ENCODE peak calls at places on chromosome 13, in four cellular contexts. One of them, this sample, is unnamed.
A peak's percentile ranks its signal among the peaks of the same experiment; 100 is the strongest.

GRCh38 chr13:38086013-38086412 is 216.4 kb upstream of the TRPC4 start:
- DNase-seq in HCT116: no peak
- DNase-seq in K562: no peak
- DNase-seq in Panc1: no peak
- DNase-seq in this sample: no peak

GRCh38 chr13:23469901-23470525 is 36.5 kb upstream of the SACS start:
- DNase-seq in Panc1: no peak
- DNase-seq in K562: no peak
- DNase-seq in HCT116: no peak
- DNase-seq in this sample: no peak

GRCh38 chr13:93309886-93310520 is 83.4 kb downstream of the GPC6 start:
- DNase-seq in K562: no peak
- DNase-seq in HCT116: no peak
- DNase-seq in Panc1: no peak
- DNase-seq in this sample: peak; percentile 5

GRCh38 chr13:49625392-49626137 is 2.7 kb upstream of the ARL11 start:
- DNase-seq in HCT116: no peak
- DNase-seq in Panc1: no peak
- DNase-seq in K562: no peak
- DNase-seq in this sample: peak; percentile 80

GRCh38 chr13:104491951-104492350 is 1425.7 kb upstream of the SLC10A2 start:
- DNase-seq in K562: no peak
- DNase-seq in Panc1: no peak
- DNase-seq in HCT116: no peak
- DNase-seq in this sample: no peak

GRCh38 chr13:43285891-43286602 is 262.7 kb downstream of the DNAJC15 start:
- DNase-seq in HCT116: no peak
- DNase-seq in Panc1: no peak
- DNase-seq in K562: no peak
- DNase-seq in this sample: no peak

GRCh38 chr13:24348797-24349515 is 39.6 kb downstream of the C1QTNF9 start:
- DNase-seq in K562: no peak
- DNase-seq in HCT116: peak; percentile 63
- DNase-seq in Panc1: no peak
- DNase-seq in this sample: no peak

GRCh38 chr13:21058361-21058760 is 3.0 kb downstream of the LATS2 start:
- DNase-seq in Panc1: no peak
- DNase-seq in HCT116: no peak
- DNase-seq in K562: no peak
- DNase-seq in this sample: no peak

GRCh38 chr13:78139765-78140164 is 221.1 kb upstream of the EDNRB start:
- DNase-seq in HCT116: no peak
- DNase-seq in Panc1: no peak
- DNase-seq in K562: no peak
- DNase-seq in this sample: no peak

GRCh38 chr13:113978741-113979481 is 5.0 kb upstream of the C13orf46 start:
- DNase-seq in K562: no peak
- DNase-seq in Panc1: no peak
- DNase-seq in HCT116: no peak
- DNase-seq in this sample: no peak

GRCh38 chr13:92346046-92346445 is 880.6 kb upstream of the GPC6 start:
- DNase-seq in K562: no peak
- DNase-seq in HCT116: no peak
- DNase-seq in Panc1: no peak
- DNase-seq in this sample: no peak

GRCh38 chr13:32426191-32426980 is 1.5 kb downstream of the N4BP2L1 start:
- DNase-seq in HCT116: no peak
- DNase-seq in Panc1: no peak
- DNase-seq in K562: no peak
- DNase-seq in this sample: no peak

GRCh38 chr13:75468602-75469001 is 13.4 kb downstream of the TBC1D4 start:
- DNase-seq in HCT116: no peak
- DNase-seq in Panc1: no peak
- DNase-seq in K562: no peak
- DNase-seq in this sample: no peak

GRCh38 chr13:113585828-113586355 is 1.3 kb downstream of the TFDP1 start:
- DNase-seq in Panc1: no peak
- DNase-seq in K562: peak; percentile 28
- DNase-seq in HCT116: no peak
- DNase-seq in this sample: no peak

GRCh38 chr13:106466691-106467405 is 68.6 kb downstream of the EFNB2 start:
- DNase-seq in Panc1: no peak
- DNase-seq in K562: no peak
- DNase-seq in HCT116: no peak
- DNase-seq in this sample: no peak

GRCh38 chr13:33487575-33488243 is 202.2 kb upstream of the STARD13 start:
- DNase-seq in HCT116: no peak
- DNase-seq in Panc1: no peak
- DNase-seq in K562: no peak
- DNase-seq in this sample: peak; percentile 10

GRCh38 chr13:69857188-69857821 is 250.3 kb upstream of the ATXN8OS start:
- DNase-seq in K562: peak; percentile 15
- DNase-seq in HCT116: peak; percentile 45
- DNase-seq in Panc1: peak; percentile 10
- DNase-seq in this sample: peak; percentile 52

GRCh38 chr13:35598233-35598632 is 121.7 kb upstream of the MAB21L1 start:
- DNase-seq in Panc1: no peak
- DNase-seq in HCT116: no peak
- DNase-seq in K562: no peak
- DNase-seq in this sample: no peak

GRCh38 chr13:65959305-65959704 is 1270.8 kb downstream of the PCDH9 start:
- DNase-seq in Panc1: no peak
- DNase-seq in HCT116: no peak
- DNase-seq in K562: no peak
- DNase-seq in this sample: no peak

GRCh38 chr13:32881792-32882175 is 134.4 kb upstream of the KL start:
- DNase-seq in K562: no peak
- DNase-seq in HCT116: no peak
- DNase-seq in Panc1: no peak
- DNase-seq in this sample: no peak

GRCh38 chr13:41802684-41803554 is 158.0 kb downstream of the VWA8 start:
- DNase-seq in HCT116: no peak
- DNase-seq in Panc1: no peak
- DNase-seq in K562: no peak
- DNase-seq in this sample: no peak

GRCh38 chr13:21974741-21975140 is 303.9 kb downstream of the FGF9 start:
- DNase-seq in HCT116: no peak
- DNase-seq in K562: no peak
- DNase-seq in Panc1: no peak
- DNase-seq in this sample: no peak

GRCh38 chr13:44243198-44243852 is 130.3 kb upstream of the SERP2 start:
- DNase-seq in K562: peak; percentile 64
- DNase-seq in Panc1: no peak
- DNase-seq in HCT116: peak; percentile 92
- DNase-seq in this sample: peak; percentile 54

GRCh38 chr13:113616991-113617749 is 32.6 kb downstream of the TFDP1 start:
- DNase-seq in K562: no peak
- DNase-seq in HCT116: no peak
- DNase-seq in Panc1: no peak
- DNase-seq in this sample: no peak

GRCh38 chr13:84400711-84401110 is 518.4 kb upstream of the SLITRK1 start:
- DNase-seq in K562: no peak
- DNase-seq in Panc1: no peak
- DNase-seq in HCT116: no peak
- DNase-seq in this sample: no peak

GRCh38 chr13:46567671-46568070 is 14.7 kb downstream of the LRCH1 start:
- DNase-seq in HCT116: no peak
- DNase-seq in Panc1: no peak
- DNase-seq in K562: no peak
- DNase-seq in this sample: no peak

GRCh38 chr13:91468301-91468700 is 69.9 kb downstream of the GPC5 start:
- DNase-seq in HCT116: no peak
- DNase-seq in K562: no peak
- DNase-seq in Panc1: no peak
- DNase-seq in this sample: no peak

GRCh38 chr13:40319699-40320586 is 346.5 kb downstream of the FOXO1 start:
- DNase-seq in HCT116: no peak
- DNase-seq in Panc1: no peak
- DNase-seq in K562: no peak
- DNase-seq in this sample: no peak

GRCh38 chr13:93368705-93369104 is 142.1 kb downstream of the GPC6 start:
- DNase-seq in HCT116: no peak
- DNase-seq in Panc1: no peak
- DNase-seq in K562: peak; percentile 23
- DNase-seq in this sample: no peak

GRCh38 chr13:36796052-36796451 is 23.0 kb upstream of the RFXAP start:
- DNase-seq in HCT116: no peak
- DNase-seq in K562: no peak
- DNase-seq in Panc1: no peak
- DNase-seq in this sample: no peak

GRCh38 chr13:24502567-24503375 is 9.8 kb downstream of the PARP4 start:
- DNase-seq in Panc1: no peak
- DNase-seq in K562: no peak
- DNase-seq in HCT116: peak; percentile 29
- DNase-seq in this sample: peak; percentile 48

GRCh38 chr13:100530645-100531044 is 57.9 kb downstream of the GGACT start:
- DNase-seq in Panc1: no peak
- DNase-seq in HCT116: no peak
- DNase-seq in K562: no peak
- DNase-seq in this sample: peak; percentile 19

GRCh38 chr13:40292108-40292507 is 374.3 kb downstream of the FOXO1 start:
- DNase-seq in HCT116: no peak
- DNase-seq in Panc1: no peak
- DNase-seq in K562: no peak
- DNase-seq in this sample: no peak

GRCh38 chr13:18996627-18997051 is 185.0 kb downstream of the TUBA3C start:
- DNase-seq in Panc1: no peak
- DNase-seq in HCT116: no peak
- DNase-seq in K562: no peak
- DNase-seq in this sample: no peak

GRCh38 chr13:44967656-44968451 is 21.4 kb downstream of the NUFIP1 start:
- DNase-seq in K562: no peak
- DNase-seq in Panc1: no peak
- DNase-seq in HCT116: no peak
- DNase-seq in this sample: no peak

GRCh38 chr13:114124921-114125320 is 7.5 kb downstream of the RASA3 start:
- DNase-seq in Panc1: no peak
- DNase-seq in K562: no peak
- DNase-seq in HCT116: no peak
- DNase-seq in this sample: no peak

GRCh38 chr13:70188567-70188966 is 80.3 kb upstream of the KLHL1 start:
- DNase-seq in Panc1: no peak
- DNase-seq in K562: no peak
- DNase-seq in HCT116: no peak
- DNase-seq in this sample: no peak

DNA sequence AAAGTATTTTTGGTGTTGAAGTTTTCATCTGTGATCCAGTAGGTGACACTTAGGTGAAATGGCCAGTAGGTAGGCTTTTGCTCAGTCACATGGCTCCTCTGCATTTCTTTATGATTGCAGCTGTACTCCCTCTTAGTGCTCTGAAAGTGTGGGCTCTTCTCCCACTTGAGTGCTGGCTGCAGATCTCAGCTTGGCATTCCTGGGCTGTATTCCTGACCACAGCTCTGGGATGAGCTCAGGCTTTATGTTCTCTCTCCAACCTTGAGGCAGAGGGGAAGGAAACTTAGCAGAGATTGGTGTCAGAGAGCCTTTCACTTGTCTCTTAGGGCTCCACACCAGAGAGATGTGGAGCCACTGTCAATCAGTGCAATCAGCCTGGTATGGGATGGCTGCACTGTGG is 254.3 kb downstream of the NDFIP2 start:
- DNase-seq in Panc1: no peak
- DNase-seq in K562: no peak
- DNase-seq in HCT116: no peak
- DNase-seq in this sample: no peak
- TF ChIP-seq TCF7L2 in Panc1: no peak
- TF ChIP-seq TCF7L2 in K562: no peak
- TF ChIP-seq TCF7L2 in HCT116: no peak
- TF ChIP-seq TCF7L2 in this sample: no peak

GRCh38 chr13:96766311-96766710 is 228.0 kb downstream of the OXGR1 start:
- DNase-seq in K562: no peak
- DNase-seq in Panc1: no peak
- DNase-seq in HCT116: no peak
- DNase-seq in this sample: no peak
- H3K27ac ChIP-seq in K562: no peak overlapping the region
- H3K27ac ChIP-seq in Panc1: no peak overlapping the region
- H3K27ac ChIP-seq in HCT116: no peak overlapping the region
- H3K27ac ChIP-seq in this sample: no peak overlapping the region

DNA sequence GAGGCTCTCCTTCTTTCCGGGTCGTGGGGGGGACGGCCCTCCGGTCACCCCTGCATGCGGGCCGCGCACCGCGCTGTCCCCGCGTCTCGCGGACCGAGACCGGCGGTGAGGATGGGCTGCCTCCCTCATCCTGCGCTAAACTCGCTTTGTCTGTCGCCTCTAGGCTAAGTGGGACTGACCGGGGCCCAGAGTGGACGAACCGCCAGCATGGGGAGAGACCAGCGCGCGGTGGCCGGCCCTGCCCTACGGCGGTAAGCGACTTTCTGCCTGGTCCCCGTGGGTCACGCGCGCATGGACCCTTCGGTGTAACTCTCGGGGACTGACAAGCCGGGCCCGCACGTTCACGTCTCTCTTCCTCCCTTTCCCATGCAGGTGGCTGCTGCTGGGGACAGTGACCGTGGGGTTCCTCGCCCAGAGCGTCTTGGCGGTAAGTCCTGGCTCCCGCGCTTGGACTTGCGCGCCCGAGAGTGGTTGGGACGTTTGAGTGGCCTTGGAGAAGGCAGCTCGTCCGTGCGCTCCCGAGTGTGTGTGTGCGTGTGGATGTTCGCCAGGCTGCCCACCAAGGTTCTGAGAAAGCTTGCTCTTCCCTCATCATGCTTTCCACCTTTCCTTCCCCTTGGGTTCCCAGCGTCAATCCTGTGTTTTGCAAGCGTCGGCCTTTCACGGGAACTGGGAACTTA is 753 bp downstream of the COL4A2 start:
- DNase-seq in Panc1: no peak
- DNase-seq in K562: no peak
- DNase-seq in HCT116: no peak
- DNase-seq in this sample: no peak
- TF ChIP-seq TCF7L2 in Panc1: no peak
- TF ChIP-seq TCF7L2 in K562: no peak
- TF ChIP-seq TCF7L2 in HCT116: no peak
- TF ChIP-seq TCF7L2 in this sample: no peak

DNA sequence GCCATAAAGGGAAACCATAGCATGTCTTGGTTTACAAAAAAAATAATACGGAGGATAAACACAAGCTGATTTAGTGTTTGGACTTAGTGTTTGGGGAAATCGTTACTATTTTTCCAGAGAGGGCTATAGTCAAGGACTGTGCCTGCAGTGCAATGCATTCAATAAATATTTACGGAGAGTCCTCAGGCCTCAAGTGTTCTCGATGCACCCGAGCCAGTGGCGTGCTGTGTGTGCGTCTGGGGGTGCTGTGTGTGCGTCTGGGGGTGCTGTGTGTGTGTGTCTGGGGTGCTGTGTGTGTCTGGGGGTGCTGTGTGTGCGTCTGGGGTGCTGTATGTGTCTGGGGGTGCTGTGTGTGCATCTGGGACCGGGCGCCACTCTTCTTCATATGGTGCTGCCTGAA is 71.7 kb upstream of the GTF3A start:
- DNase-seq in Panc1: no peak
- DNase-seq in HCT116: no peak
- DNase-seq in K562: no peak
- DNase-seq in this sample: no peak
- H3K27ac ChIP-seq in Panc1: peak overlapping the region; percentile 80
- H3K27ac ChIP-seq in HCT116: no peak overlapping the region
- H3K27ac ChIP-seq in K562: no peak overlapping the region
- H3K27ac ChIP-seq in this sample: no peak overlapping the region

GRCh38 chr13:27038323-27038722 is 133.3 kb downstream of the USP12 start:
- DNase-seq in Panc1: no peak
- DNase-seq in K562: no peak
- DNase-seq in HCT116: peak; percentile 34
- DNase-seq in this sample: no peak
- TF ChIP-seq TCF7L2 in Panc1: no peak
- TF ChIP-seq TCF7L2 in K562: no peak
- TF ChIP-seq TCF7L2 in HCT116: no peak
- TF ChIP-seq TCF7L2 in this sample: no peak

This sample was measured in HepG2.